ENCODE peak calls at places on chromosomes 5 and 9, in ten cellular contexts. One of them, this sample, is unnamed. For H3K4me1 and H3K27me3, the result is how much of the 10 kb centered on the place peaks cover.

GRCh38 chr9:15543033-15543791 is 9.6 kb upstream of the CCDC171 start:
- DNase-seq in pancreas: no peak
- DNase-seq in vagina: no peak
- DNase-seq in IMR-90: peak
- DNase-seq in iPS DF 6.9: no peak
- DNase-seq in prostate gland: no peak
- DNase-seq in HCT116: no peak
- DNase-seq in astrocyte: no peak
- DNase-seq in CD8-positive, alpha-beta memory T cell: no peak
- DNase-seq in right atrium auricular region: no peak
- DNase-seq in this sample: no peak

GRCh38 chr5:104412649-104413240 is 850.2 kb upstream of the NUDT12 start:
- DNase-seq in HCT116: peak
- DNase-seq in prostate gland: no peak
- DNase-seq in CD8-positive, alpha-beta memory T cell: no peak
- DNase-seq in iPS DF 6.9: peak
- DNase-seq in IMR-90: peak
- DNase-seq in vagina: no peak
- DNase-seq in pancreas: peak
- DNase-seq in astrocyte: peak
- DNase-seq in right atrium auricular region: no peak
- DNase-seq in this sample: no peak

GRCh38 chr5:79546782-79547428 is 33.0 kb upstream of the HOMER1 start:
- DNase-seq in IMR-90: peak
- DNase-seq in astrocyte: no peak
- DNase-seq in iPS DF 6.9: no peak
- DNase-seq in vagina: no peak
- DNase-seq in right atrium auricular region: no peak
- DNase-seq in HCT116: no peak
- DNase-seq in CD8-positive, alpha-beta memory T cell: no peak
- DNase-seq in prostate gland: no peak
- DNase-seq in pancreas: no peak
- DNase-seq in this sample: no peak

GRCh38 chr5:37810311-37810710 is 29.5 kb downstream of the GDNF start:
- DNase-seq in astrocyte: no peak
- DNase-seq in IMR-90: peak
- DNase-seq in iPS DF 6.9: no peak
- DNase-seq in HCT116: no peak
- DNase-seq in pancreas: no peak
- DNase-seq in CD8-positive, alpha-beta memory T cell: no peak
- DNase-seq in prostate gland: no peak
- DNase-seq in vagina: no peak
- DNase-seq in right atrium auricular region: no peak
- DNase-seq in this sample: no peak

GRCh38 chr9:135864447-135865049 is 42.8 kb downstream of the CAMSAP1 start:
- DNase-seq in CD8-positive, alpha-beta memory T cell: peak
- DNase-seq in vagina: no peak
- DNase-seq in right atrium auricular region: no peak
- DNase-seq in iPS DF 6.9: no peak
- DNase-seq in pancreas: peak
- DNase-seq in prostate gland: peak
- DNase-seq in HCT116: peak
- DNase-seq in astrocyte: no peak
- DNase-seq in IMR-90: peak
- DNase-seq in this sample: peak

GRCh38 chr5:170471551-170472212 is 32.1 kb upstream of the KCNIP1 start:
- DNase-seq in right atrium auricular region: peak
- DNase-seq in iPS DF 6.9: no peak
- DNase-seq in IMR-90: no peak
- DNase-seq in astrocyte: no peak
- DNase-seq in HCT116: no peak
- DNase-seq in pancreas: no peak
- DNase-seq in CD8-positive, alpha-beta memory T cell: no peak
- DNase-seq in vagina: no peak
- DNase-seq in prostate gland: no peak
- DNase-seq in this sample: peak

GRCh38 chr9:78821126-78821822 is 524.3 kb downstream of the PSAT1 start:
- DNase-seq in HCT116: peak
- DNase-seq in IMR-90: peak
- DNase-seq in prostate gland: no peak
- DNase-seq in pancreas: peak
- DNase-seq in astrocyte: no peak
- DNase-seq in iPS DF 6.9: no peak
- DNase-seq in CD8-positive, alpha-beta memory T cell: no peak
- DNase-seq in vagina: no peak
- DNase-seq in right atrium auricular region: no peak
- DNase-seq in this sample: no peak

GRCh38 chr9:106682420-106682819 is 180.5 kb upstream of the ZNF462 start:
- DNase-seq in iPS DF 6.9: no peak
- DNase-seq in prostate gland: no peak
- DNase-seq in astrocyte: no peak
- DNase-seq in vagina: no peak
- DNase-seq in IMR-90: no peak
- DNase-seq in HCT116: no peak
- DNase-seq in pancreas: no peak
- DNase-seq in right atrium auricular region: no peak
- DNase-seq in CD8-positive, alpha-beta memory T cell: no peak
- DNase-seq in this sample: no peak

GRCh38 chr5:105953616-105954015 is 1717.1 kb downstream of the EFNA5 start:
- DNase-seq in pancreas: no peak
- DNase-seq in right atrium auricular region: no peak
- DNase-seq in vagina: no peak
- DNase-seq in iPS DF 6.9: no peak
- DNase-seq in prostate gland: no peak
- DNase-seq in astrocyte: no peak
- DNase-seq in CD8-positive, alpha-beta memory T cell: no peak
- DNase-seq in HCT116: no peak
- DNase-seq in IMR-90: no peak
- DNase-seq in this sample: no peak

GRCh38 chr5:80182802-80183645 is 72.8 kb downstream of the SERINC5 start:
- DNase-seq in astrocyte: no peak
- DNase-seq in CD8-positive, alpha-beta memory T cell: no peak
- DNase-seq in prostate gland: no peak
- DNase-seq in HCT116: no peak
- DNase-seq in IMR-90: no peak
- DNase-seq in right atrium auricular region: no peak
- DNase-seq in vagina: no peak
- DNase-seq in iPS DF 6.9: no peak
- DNase-seq in pancreas: no peak
- DNase-seq in this sample: no peak

GRCh38 chr5:139667730-139668063 is 19.5 kb downstream of the CXXC5 start:
- DNase-seq in prostate gland: no peak
- DNase-seq in vagina: no peak
- DNase-seq in pancreas: no peak
- DNase-seq in astrocyte: peak
- DNase-seq in iPS DF 6.9: no peak
- DNase-seq in IMR-90: peak
- DNase-seq in HCT116: no peak
- DNase-seq in CD8-positive, alpha-beta memory T cell: no peak
- DNase-seq in right atrium auricular region: no peak
- DNase-seq in this sample: no peak

GRCh38 chr5:139670369-139671095 is 22.4 kb downstream of the CXXC5 start:
- DNase-seq in CD8-positive, alpha-beta memory T cell: no peak
- DNase-seq in prostate gland: no peak
- DNase-seq in right atrium auricular region: no peak
- DNase-seq in astrocyte: peak
- DNase-seq in iPS DF 6.9: no peak
- DNase-seq in IMR-90: no peak
- DNase-seq in pancreas: no peak
- DNase-seq in HCT116: no peak
- DNase-seq in vagina: no peak
- DNase-seq in this sample: no peak

GRCh38 chr5:139668064-139668880 is 20.1 kb downstream of the CXXC5 start:
- DNase-seq in right atrium auricular region: no peak
- DNase-seq in iPS DF 6.9: no peak
- DNase-seq in IMR-90: no peak
- DNase-seq in pancreas: no peak
- DNase-seq in HCT116: no peak
- DNase-seq in prostate gland: no peak
- DNase-seq in astrocyte: no peak
- DNase-seq in vagina: no peak
- DNase-seq in CD8-positive, alpha-beta memory T cell: peak
- DNase-seq in this sample: no peak

GRCh38 chr5:139669681-139670368 is 21.7 kb downstream of the CXXC5 start:
- DNase-seq in right atrium auricular region: no peak
- DNase-seq in vagina: no peak
- DNase-seq in HCT116: no peak
- DNase-seq in iPS DF 6.9: no peak
- DNase-seq in prostate gland: no peak
- DNase-seq in astrocyte: no peak
- DNase-seq in pancreas: peak
- DNase-seq in CD8-positive, alpha-beta memory T cell: peak
- DNase-seq in IMR-90: no peak
- DNase-seq in this sample: no peak

GRCh38 chr5:139668924-139669680 is 21.0 kb downstream of the CXXC5 start:
- DNase-seq in iPS DF 6.9: no peak
- DNase-seq in astrocyte: no peak
- DNase-seq in CD8-positive, alpha-beta memory T cell: no peak
- DNase-seq in HCT116: no peak
- DNase-seq in pancreas: no peak
- DNase-seq in prostate gland: no peak
- DNase-seq in right atrium auricular region: no peak
- DNase-seq in vagina: no peak
- DNase-seq in IMR-90: no peak
- DNase-seq in this sample: no peak
- H3K4me1 ChIP-seq in iPS DF 6.9: under half
- H3K4me1 ChIP-seq in astrocyte: half or more
- H3K4me1 ChIP-seq in CD8-positive, alpha-beta memory T cell: under half
- H3K4me1 ChIP-seq in HCT116: under half
- H3K4me1 ChIP-seq in pancreas: half or more
- H3K4me1 ChIP-seq in prostate gland: under half
- H3K4me1 ChIP-seq in right atrium auricular region: half or more
- H3K4me1 ChIP-seq in vagina: half or more
- H3K4me1 ChIP-seq in IMR-90: under half
- H3K4me1 ChIP-seq in this sample: under half

DNA sequence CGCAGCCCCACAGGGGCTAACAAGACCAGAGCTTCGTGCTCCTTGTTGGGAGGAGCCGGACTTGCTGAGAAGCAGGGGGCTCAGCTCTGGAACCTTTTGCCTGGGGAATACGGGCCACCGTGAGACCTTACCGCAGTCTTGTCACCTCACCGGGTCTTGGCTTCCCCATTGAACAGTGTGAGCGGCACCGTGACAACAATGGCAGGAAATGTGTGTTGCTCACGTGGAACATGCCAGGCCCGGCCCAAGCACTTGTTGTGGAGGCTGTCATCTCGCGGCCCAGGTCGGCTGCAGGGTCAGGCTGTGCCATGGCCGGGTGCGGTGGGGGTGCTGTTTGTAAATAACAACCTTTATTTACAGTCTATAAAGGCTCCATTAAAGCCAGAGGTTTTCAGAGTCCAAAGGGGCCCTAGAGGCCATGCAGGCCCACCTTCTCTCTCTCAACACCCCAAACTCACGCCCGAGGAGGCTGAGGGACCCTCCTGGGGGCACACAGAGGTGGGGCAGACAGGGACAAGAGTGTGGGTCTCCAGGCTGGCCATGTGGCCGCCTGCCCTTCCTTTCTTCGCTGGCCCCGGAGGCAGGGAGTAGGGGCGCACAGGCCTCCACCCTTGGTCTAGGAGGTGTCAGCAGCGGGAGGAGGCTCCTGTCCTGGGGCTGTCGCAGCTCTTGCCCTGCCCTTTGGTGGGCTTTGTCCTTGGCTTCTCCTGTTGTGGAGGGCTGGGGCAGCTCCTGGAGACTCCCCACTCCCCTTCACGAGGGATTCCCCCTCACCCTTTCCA is 79.7 kb downstream of the TSPAN17 start:
- DNase-seq in iPS DF 6.9: no peak
- DNase-seq in HCT116: no peak
- DNase-seq in prostate gland: no peak
- DNase-seq in IMR-90: no peak
- DNase-seq in pancreas: no peak
- DNase-seq in CD8-positive, alpha-beta memory T cell: no peak
- DNase-seq in right atrium auricular region: no peak
- DNase-seq in astrocyte: no peak
- DNase-seq in vagina: no peak
- DNase-seq in this sample: no peak
- H3K27me3 ChIP-seq in iPS DF 6.9: under half
- H3K27me3 ChIP-seq in HCT116: under half
- H3K27me3 ChIP-seq in prostate gland: under half
- H3K27me3 ChIP-seq in IMR-90: half or more
- H3K27me3 ChIP-seq in pancreas: under half
- H3K27me3 ChIP-seq in CD8-positive, alpha-beta memory T cell: under half
- H3K27me3 ChIP-seq in right atrium auricular region: under half
- H3K27me3 ChIP-seq in astrocyte: under half
- H3K27me3 ChIP-seq in vagina: under half
- H3K27me3 ChIP-seq in this sample: under half

DNA sequence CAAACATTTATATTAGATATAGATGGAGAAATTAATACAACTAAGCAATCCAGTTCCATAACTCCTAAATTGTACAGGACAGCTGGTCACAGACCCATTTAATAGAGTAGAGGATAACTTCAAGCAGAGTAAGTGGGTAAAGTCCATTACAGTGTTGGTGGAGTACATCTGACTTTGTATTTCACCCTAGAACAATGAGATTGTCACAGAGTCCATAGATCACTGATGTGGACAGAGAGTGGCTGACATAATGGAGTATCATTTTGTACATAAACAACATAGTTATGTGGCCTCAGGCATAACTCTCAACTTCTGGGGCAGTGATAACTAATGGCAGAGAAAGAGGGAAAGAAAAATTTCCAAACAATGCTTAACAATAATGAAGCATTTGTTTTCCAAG is 267.9 kb upstream of the KLF9 start:
- DNase-seq in iPS DF 6.9: no peak
- DNase-seq in vagina: no peak
- DNase-seq in CD8-positive, alpha-beta memory T cell: no peak
- DNase-seq in IMR-90: no peak
- DNase-seq in HCT116: no peak
- DNase-seq in prostate gland: no peak
- DNase-seq in right atrium auricular region: no peak
- DNase-seq in pancreas: no peak
- DNase-seq in astrocyte: no peak
- DNase-seq in this sample: no peak
- H3K4me1 ChIP-seq in iPS DF 6.9: under half
- H3K4me1 ChIP-seq in vagina: under half
- H3K4me1 ChIP-seq in CD8-positive, alpha-beta memory T cell: under half
- H3K4me1 ChIP-seq in IMR-90: under half
- H3K4me1 ChIP-seq in HCT116: under half
- H3K4me1 ChIP-seq in prostate gland: under half
- H3K4me1 ChIP-seq in right atrium auricular region: under half
- H3K4me1 ChIP-seq in pancreas: under half
- H3K4me1 ChIP-seq in astrocyte: under half
- H3K4me1 ChIP-seq in this sample: under half

DNA sequence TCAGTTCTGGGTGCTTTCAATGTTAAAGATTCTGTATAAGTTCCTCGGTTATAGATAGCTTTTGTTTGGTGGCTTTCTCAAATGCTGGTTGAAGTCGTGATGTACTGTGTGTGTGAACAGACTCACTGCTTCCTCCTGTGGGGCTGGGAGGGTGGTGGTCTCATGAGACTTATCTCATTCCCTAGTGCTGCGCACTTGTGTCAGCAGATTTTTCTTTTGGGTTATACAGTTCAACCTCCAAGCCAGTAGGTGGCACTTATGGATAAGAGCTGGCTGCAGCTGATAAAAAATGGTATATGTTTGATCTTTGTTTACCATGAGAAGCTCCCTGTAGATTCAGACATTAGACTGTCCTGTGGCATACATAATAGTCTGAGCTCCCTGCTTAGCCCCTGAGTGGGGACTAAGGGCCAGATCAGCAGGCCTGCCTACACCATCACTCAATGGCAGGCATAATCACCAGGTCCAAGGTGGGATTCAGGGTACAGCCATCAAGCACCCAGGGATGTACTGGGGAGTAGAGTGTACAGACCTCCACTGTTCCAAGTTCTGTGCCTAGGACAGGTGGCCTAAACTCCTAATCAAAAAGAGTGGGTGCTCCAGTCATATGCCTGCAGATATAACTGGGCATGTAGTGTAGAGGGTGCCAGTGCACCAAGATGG is 174.2 kb downstream of the OXCT1 start:
- DNase-seq in right atrium auricular region: no peak
- DNase-seq in HCT116: no peak
- DNase-seq in astrocyte: no peak
- DNase-seq in IMR-90: no peak
- DNase-seq in pancreas: no peak
- DNase-seq in vagina: no peak
- DNase-seq in CD8-positive, alpha-beta memory T cell: no peak
- DNase-seq in prostate gland: no peak
- DNase-seq in iPS DF 6.9: no peak
- DNase-seq in this sample: no peak
- H3K27me3 ChIP-seq in right atrium auricular region: under half
- H3K27me3 ChIP-seq in HCT116: under half
- H3K27me3 ChIP-seq in astrocyte: under half
- H3K27me3 ChIP-seq in IMR-90: under half
- H3K27me3 ChIP-seq in pancreas: under half
- H3K27me3 ChIP-seq in vagina: under half
- H3K27me3 ChIP-seq in CD8-positive, alpha-beta memory T cell: under half
- H3K27me3 ChIP-seq in prostate gland: under half
- H3K27me3 ChIP-seq in iPS DF 6.9: under half
- H3K27me3 ChIP-seq in this sample: under half